ENCODE peak calls at places on chromosomes 3 and 15, in four cellular contexts. One of them, this sample, is unnamed. For H3K4me1 and H3K27me3, the result is how much of the 10 kb centered on the place peaks cover.

GRCh38 chr3:56691165-56692000 is 8.3 kb upstream of the TASOR start:
- DNase-seq in ascending aorta: no peak
- DNase-seq in uterus: no peak
- DNase-seq in hepatocyte: no peak
- DNase-seq in this sample: no peak

GRCh38 chr15:46467041-46467440 is 832.2 kb downstream of the SQOR start:
- DNase-seq in hepatocyte: no peak
- DNase-seq in ascending aorta: no peak
- DNase-seq in uterus: no peak
- DNase-seq in this sample: no peak

GRCh38 chr3:56096941-56097340 is 371.3 kb downstream of the ERC2 start:
- DNase-seq in ascending aorta: no peak
- DNase-seq in hepatocyte: no peak
- DNase-seq in uterus: no peak
- DNase-seq in this sample: no peak

GRCh38 chr15:68504721-68505090 is 72.7 kb upstream of the ITGA11 start:
- DNase-seq in uterus: no peak
- DNase-seq in hepatocyte: no peak
- DNase-seq in ascending aorta: peak
- DNase-seq in this sample: peak

GRCh38 chr3:168870892-168871291 is 775.2 kb upstream of the GOLIM4 start:
- DNase-seq in hepatocyte: no peak
- DNase-seq in ascending aorta: no peak
- DNase-seq in uterus: no peak
- DNase-seq in this sample: no peak

GRCh38 chr3:60935709-60936108 is 315.5 kb downstream of the FHIT start:
- DNase-seq in ascending aorta: no peak
- DNase-seq in uterus: no peak
- DNase-seq in hepatocyte: no peak
- DNase-seq in this sample: no peak

GRCh38 chr15:81480645-81481053 is 106.6 kb upstream of the TMC3 start:
- DNase-seq in ascending aorta: no peak
- DNase-seq in uterus: peak
- DNase-seq in hepatocyte: peak
- DNase-seq in this sample: no peak

GRCh38 chr15:73746883-73747282 is 6.3 kb downstream of the INSYN1 start:
- DNase-seq in uterus: no peak
- DNase-seq in hepatocyte: no peak
- DNase-seq in ascending aorta: no peak
- DNase-seq in this sample: no peak

GRCh38 chr3:66297917-66298316 is 77.1 kb downstream of the SLC25A26 start:
- DNase-seq in ascending aorta: no peak
- DNase-seq in hepatocyte: no peak
- DNase-seq in uterus: no peak
- DNase-seq in this sample: no peak

GRCh38 chr3:120177151-120177550 is 82.9 kb upstream of the GSK3B start:
- DNase-seq in uterus: no peak
- DNase-seq in ascending aorta: peak
- DNase-seq in hepatocyte: peak
- DNase-seq in this sample: no peak

GRCh38 chr15:31308185-31308639 is 18.4 kb upstream of the KLF13 start:
- DNase-seq in ascending aorta: peak
- DNase-seq in uterus: no peak
- DNase-seq in hepatocyte: no peak
- DNase-seq in this sample: no peak

GRCh38 chr15:37140531-37141053 is 40.2 kb upstream of the MEIS2 start:
- DNase-seq in ascending aorta: no peak
- DNase-seq in hepatocyte: no peak
- DNase-seq in uterus: no peak
- DNase-seq in this sample: no peak

GRCh38 chr15:98160236-98160635 is 199.7 kb downstream of the ARRDC4 start:
- DNase-seq in hepatocyte: no peak
- DNase-seq in ascending aorta: no peak
- DNase-seq in uterus: no peak
- DNase-seq in this sample: no peak

GRCh38 chr15:86221119-86221518 is 141.4 kb downstream of the AGBL1 start:
- DNase-seq in hepatocyte: no peak
- DNase-seq in ascending aorta: no peak
- DNase-seq in uterus: no peak
- DNase-seq in this sample: no peak

GRCh38 chr3:78258798-78259197 is 1218.9 kb downstream of the ROBO2 start:
- DNase-seq in uterus: no peak
- DNase-seq in hepatocyte: no peak
- DNase-seq in ascending aorta: no peak
- DNase-seq in this sample: no peak

GRCh38 chr3:131260525-131260924 is 121.0 kb upstream of the NUDT16 start:
- DNase-seq in uterus: no peak
- DNase-seq in hepatocyte: no peak
- DNase-seq in ascending aorta: no peak
- DNase-seq in this sample: no peak

GRCh38 chr3:61808999-61809398 is 247.6 kb downstream of the PTPRG start:
- DNase-seq in ascending aorta: no peak
- DNase-seq in uterus: no peak
- DNase-seq in hepatocyte: no peak
- DNase-seq in this sample: no peak

GRCh38 chr3:12483364-12483763 is 916 bp upstream of the TSEN2 start:
- DNase-seq in hepatocyte: no peak
- DNase-seq in uterus: no peak
- DNase-seq in ascending aorta: no peak
- DNase-seq in this sample: no peak

DNA sequence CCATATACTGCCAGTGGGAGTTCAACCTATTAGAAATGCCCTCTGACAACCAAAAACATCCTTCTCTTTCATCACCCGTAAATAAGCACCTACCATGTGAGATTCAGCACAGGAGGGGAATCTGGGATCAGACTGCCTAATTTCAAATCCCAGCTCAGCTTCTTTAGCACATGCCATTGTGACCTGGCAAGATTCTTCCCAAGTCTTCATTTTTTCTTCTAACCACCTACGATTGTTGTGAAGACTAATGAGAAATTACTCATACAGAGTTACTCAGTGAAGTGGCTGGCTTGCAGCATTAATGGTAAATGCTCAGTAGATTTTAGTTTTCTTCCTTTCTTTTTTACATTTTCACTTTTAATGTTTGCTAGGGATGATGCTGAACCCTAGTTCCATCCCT is 176.7 kb downstream of the PDZRN3 start:
- DNase-seq in ascending aorta: no peak
- DNase-seq in uterus: no peak
- DNase-seq in hepatocyte: no peak
- DNase-seq in this sample: no peak
- H3K4me1 ChIP-seq in ascending aorta: under half
- H3K4me1 ChIP-seq in uterus: under half
- H3K4me1 ChIP-seq in hepatocyte: under half
- H3K4me1 ChIP-seq in this sample: under half

GRCh38 chr3:128009952-128010846 is 42.0 kb upstream of the SEC61A1 start:
- DNase-seq in uterus: no peak
- DNase-seq in ascending aorta: no peak
- DNase-seq in hepatocyte: no peak
- DNase-seq in this sample: no peak
- H3K27me3 ChIP-seq in uterus: under half
- H3K27me3 ChIP-seq in ascending aorta: under half
- H3K27me3 ChIP-seq in hepatocyte: under half
- H3K27me3 ChIP-seq in this sample: under half

DNA sequence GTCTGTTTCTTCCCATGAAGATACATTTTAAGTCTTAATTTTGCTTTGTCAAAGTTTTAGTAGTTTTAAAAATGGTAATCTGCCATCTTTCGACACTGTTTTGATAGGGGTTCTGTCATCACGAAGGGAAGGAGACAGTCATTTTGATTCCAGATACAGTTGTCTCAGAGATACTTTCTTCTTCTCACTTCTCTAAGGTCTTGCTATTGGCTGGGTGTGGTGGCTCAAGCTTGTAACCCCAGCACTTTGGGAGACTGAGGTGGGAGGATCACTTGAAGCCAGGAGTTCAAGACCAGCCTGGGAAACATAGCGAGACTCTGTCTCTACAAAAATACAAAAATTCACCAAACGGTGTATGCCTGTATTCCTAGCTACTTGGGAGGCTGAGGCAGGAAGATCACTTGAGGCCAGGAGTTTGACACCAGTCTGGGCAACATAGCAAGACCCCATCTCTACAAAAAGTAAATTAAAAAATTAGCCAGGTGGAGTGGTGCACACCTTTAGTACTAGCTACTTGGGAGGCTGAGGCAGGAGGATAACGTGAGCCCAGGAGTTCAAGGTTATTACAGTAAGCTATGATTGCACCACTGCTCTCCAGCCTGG is 3.3 kb downstream of the RAB8B start:
- DNase-seq in hepatocyte: no peak
- DNase-seq in ascending aorta: no peak
- DNase-seq in uterus: no peak
- DNase-seq in this sample: no peak
- H3K4me1 ChIP-seq in hepatocyte: under half
- H3K4me1 ChIP-seq in ascending aorta: under half
- H3K4me1 ChIP-seq in uterus: under half
- H3K4me1 ChIP-seq in this sample: half or more

GRCh38 chr3:149209431-149209830 is 12.2 kb downstream of the CP start:
- DNase-seq in hepatocyte: no peak
- DNase-seq in uterus: no peak
- DNase-seq in ascending aorta: no peak
- DNase-seq in this sample: no peak
- H3K27me3 ChIP-seq in hepatocyte: under half
- H3K27me3 ChIP-seq in uterus: under half
- H3K27me3 ChIP-seq in ascending aorta: under half
- H3K27me3 ChIP-seq in this sample: under half

DNA sequence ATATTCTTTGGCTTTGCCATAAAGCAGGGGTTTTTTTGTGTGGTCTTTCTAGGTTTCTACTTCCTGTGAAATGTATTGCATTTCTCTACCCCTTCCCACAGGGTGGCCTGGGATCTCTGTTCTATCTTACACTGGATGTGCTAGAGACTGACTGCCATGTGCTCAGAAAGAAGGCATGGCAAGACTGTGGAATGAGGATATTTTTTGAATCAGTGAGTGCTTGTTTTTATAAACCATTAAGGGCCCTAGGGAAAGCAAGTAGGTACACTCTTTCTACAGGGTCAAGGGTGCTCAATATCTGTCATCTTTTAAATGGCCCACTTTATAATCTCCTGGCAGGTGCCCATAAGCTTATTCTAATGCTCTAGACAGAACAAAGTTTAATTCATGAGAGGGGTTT is 730 bp downstream of the FETUB start:
- DNase-seq in ascending aorta: no peak
- DNase-seq in hepatocyte: no peak
- DNase-seq in uterus: no peak
- DNase-seq in this sample: no peak
- H3K4me1 ChIP-seq in ascending aorta: under half
- H3K4me1 ChIP-seq in hepatocyte: under half
- H3K4me1 ChIP-seq in uterus: under half
- H3K4me1 ChIP-seq in this sample: under half

DNA sequence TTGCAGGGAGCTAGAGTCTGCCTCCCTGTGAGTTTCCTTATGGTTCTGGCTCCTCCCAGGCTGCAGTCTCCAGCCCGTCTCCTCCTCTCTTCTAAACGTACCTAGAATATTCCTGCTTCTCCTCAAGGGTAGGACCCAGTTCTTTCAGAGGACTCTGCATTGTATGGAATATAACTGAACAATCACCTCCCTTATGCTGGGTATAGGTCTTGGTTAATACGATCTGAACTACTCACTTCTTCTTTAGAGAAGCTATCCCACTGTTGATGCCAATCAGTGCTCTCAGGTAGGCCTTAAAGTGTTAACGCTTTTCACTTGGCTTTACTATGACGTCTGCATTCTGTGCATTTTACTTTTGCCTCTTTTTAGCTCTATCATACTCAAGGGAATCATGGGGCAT is 98.5 kb downstream of the WNT7A start:
- DNase-seq in hepatocyte: no peak
- DNase-seq in ascending aorta: no peak
- DNase-seq in uterus: no peak
- DNase-seq in this sample: no peak
- H3K27me3 ChIP-seq in hepatocyte: under half
- H3K27me3 ChIP-seq in ascending aorta: under half
- H3K27me3 ChIP-seq in uterus: under half
- H3K27me3 ChIP-seq in this sample: under half

GRCh38 chr3:52773361-52774065 is 2.8 kb upstream of the NEK4 start:
- DNase-seq in ascending aorta: no peak
- DNase-seq in hepatocyte: no peak
- DNase-seq in uterus: no peak
- DNase-seq in this sample: no peak

GRCh38 chr3:52770581-52771333 is at the start of gene NEK4:
- DNase-seq in hepatocyte: peak
- DNase-seq in uterus: peak
- DNase-seq in ascending aorta: peak
- DNase-seq in this sample: peak

GRCh38 chr3:52771702-52772101 is 962 bp upstream of the NEK4 start:
- DNase-seq in uterus: no peak
- DNase-seq in ascending aorta: no peak
- DNase-seq in hepatocyte: no peak
- DNase-seq in this sample: no peak

GRCh38 chr3:52771334-52771681 is 568 bp upstream of the NEK4 start:
- DNase-seq in uterus: no peak
- DNase-seq in ascending aorta: no peak
- DNase-seq in hepatocyte: no peak
- DNase-seq in this sample: no peak

GRCh38 chr3:52769786-52770445 is 824 bp downstream of the NEK4 start:
- DNase-seq in uterus: no peak
- DNase-seq in hepatocyte: no peak
- DNase-seq in ascending aorta: no peak
- DNase-seq in this sample: no peak
- H3K4me1 ChIP-seq in uterus: under half
- H3K4me1 ChIP-seq in hepatocyte: under half
- H3K4me1 ChIP-seq in ascending aorta: under half
- H3K4me1 ChIP-seq in this sample: under half

GRCh38 chr3:183699238-183699947 is 1.8 kb downstream of the YEATS2 start:
- DNase-seq in uterus: no peak
- DNase-seq in ascending aorta: no peak
- DNase-seq in hepatocyte: peak
- DNase-seq in this sample: no peak
- H3K27me3 ChIP-seq in uterus: under half
- H3K27me3 ChIP-seq in ascending aorta: under half
- H3K27me3 ChIP-seq in hepatocyte: under half
- H3K27me3 ChIP-seq in this sample: under half

GRCh38 chr3:111919370-111920065 is 59.3 kb upstream of the ABHD10 start:
- DNase-seq in ascending aorta: no peak
- DNase-seq in uterus: no peak
- DNase-seq in hepatocyte: no peak
- DNase-seq in this sample: no peak
- H3K4me1 ChIP-seq in ascending aorta: under half
- H3K4me1 ChIP-seq in uterus: under half
- H3K4me1 ChIP-seq in hepatocyte: under half
- H3K4me1 ChIP-seq in this sample: under half

This sample was measured in suprapubic skin.